ENCODE peak calls at places on chromosome 16, in six cellular contexts. N is prostate gland, I is A673, U is astrocyte, L is hepatocyte, G is pancreas. R is an unnamed sample.
A peak's percentile ranks its signal among the peaks of the same experiment; 100 is the strongest.

GRCh38 chr16:6957676-6958075 is 375.0 kb upstream of the RBFOX1 start:
- DNase-seq in N (no peak), I (no peak), U (no peak), L (no peak), G (no peak), R (peak; percentile 30)

GRCh38 chr16:77660311-77660710 is 62.0 kb upstream of the NUDT7 start:
- DNase-seq in N (no peak), I (peak; percentile 55), U (peak; percentile 41), L (peak; percentile 73), G (no peak), R (peak; percentile 61)

GRCh38 chr16:2784536-2785100 is 2.7 kb downstream of the PRSS33 start:
- DNase-seq in N (no peak), I (no peak), U (no peak), L (no peak), G (no peak), R (no peak)

GRCh38 chr16:81902025-81902424 is 109.2 kb downstream of the SDR42E1 start:
- DNase-seq in N (no peak), I (no peak), U (no peak), L (no peak), G (no peak), R (no peak)

GRCh38 chr16:130533-131173 is 7.8 kb downstream of the NPRL3 start:
- DNase-seq in N (no peak), I (no peak), U (no peak), L (no peak), G (no peak), R (no peak)

GRCh38 chr16:3223913-3224515 is 10.9 kb downstream of the ZNF200 start:
- DNase-seq in N (no peak), I (no peak), U (peak; percentile 6), L (no peak), G (no peak), R (no peak)

GRCh38 chr16:8581923-8582580 is 8.3 kb downstream of the TMEM114 start:
- DNase-seq in N (no peak), I (peak; percentile 46), U (no peak), L (no peak), G (no peak), R (no peak)

GRCh38 chr16:55559233-55559632 is 7.3 kb upstream of the CAPNS2 start:
- DNase-seq in N (peak; percentile 63), I (no peak), U (peak; percentile 58), L (peak; percentile 10), G (no peak), R (peak; percentile 55)

GRCh38 chr16:7171151-7171550 is 161.5 kb upstream of the RBFOX1 start:
- DNase-seq in N (no peak), I (no peak), U (no peak), L (no peak), G (no peak), R (no peak)

GRCh38 chr16:87458424-87458915 is 34.4 kb downstream of the ZCCHC14 start:
- DNase-seq in N (no peak), I (no peak), U (no peak), L (no peak), G (no peak), R (no peak)

GRCh38 chr16:83475108-83475507 is 332.7 kb upstream of the HSBP1 start:
- DNase-seq in N (no peak), I (no peak), U (peak; percentile 10), L (no peak), G (no peak), R (no peak)

GRCh38 chr16:4390266-4391260 is 18.9 kb downstream of the VASN start:
- DNase-seq in N (no peak), I (no peak), U (no peak), L (no peak), G (no peak), R (no peak)

GRCh38 chr16:81589975-81590650 is 145.5 kb downstream of the CMIP start:
- DNase-seq in N (no peak), I (no peak), U (no peak), L (no peak), G (no peak), R (no peak)

GRCh38 chr16:85798901-85799496 is 345 bp downstream of the EMC8 start:
- DNase-seq in N (no peak), I (no peak), U (peak; percentile 16), L (peak; percentile 50), G (peak; percentile 48), R (peak; percentile 27)

GRCh38 chr16:69709456-69710084 is 16.8 kb downstream of the NQO1 start:
- DNase-seq in N (peak; percentile 27), I (peak; percentile 81), U (peak; percentile 51), L (peak; percentile 75), G (no peak), R (peak; percentile 81)

GRCh38 chr16:80563807-80564206 is 23.0 kb downstream of the DYNLRB2 start:
- DNase-seq in N (no peak), I (no peak), U (no peak), L (peak; percentile 28), G (no peak), R (no peak)

GRCh38 chr16:83211711-83212110 is 584.9 kb downstream of the CDH13 start:
- DNase-seq in N (no peak), I (no peak), U (no peak), L (no peak), G (no peak), R (peak; percentile 2)

GRCh38 chr16:75099738-75100615 is 16.6 kb downstream of the LDHD start:
- DNase-seq in N (no peak), I (peak; percentile 88), U (no peak), L (no peak), G (no peak), R (no peak)

GRCh38 chr16:28261916-28262315 is 30.4 kb upstream of the SBK1 start:
- DNase-seq in N (no peak), I (no peak), U (no peak), L (no peak), G (no peak), R (no peak)

GRCh38 chr16:69858196-69859104 is 92.7 kb upstream of the CLEC18A start:
- DNase-seq in N (no peak), I (no peak), U (no peak), L (no peak), G (no peak), R (no peak)

GRCh38 chr16:57356547-57356946 is 2.0 kb upstream of the CCL22 start:
- DNase-seq in N (no peak), I (no peak), U (no peak), L (no peak), G (no peak), R (no peak)
- H3K4me1 ChIP-seq in N (no peaks in the 10 kb centered on the region), I (no peaks in the 10 kb centered on the region), U (no peaks in the 10 kb centered on the region), L (no peaks in the 10 kb centered on the region), G (peaks cover 3% of the 10 kb centered on the region), R (no peaks in the 10 kb centered on the region)

DNA sequence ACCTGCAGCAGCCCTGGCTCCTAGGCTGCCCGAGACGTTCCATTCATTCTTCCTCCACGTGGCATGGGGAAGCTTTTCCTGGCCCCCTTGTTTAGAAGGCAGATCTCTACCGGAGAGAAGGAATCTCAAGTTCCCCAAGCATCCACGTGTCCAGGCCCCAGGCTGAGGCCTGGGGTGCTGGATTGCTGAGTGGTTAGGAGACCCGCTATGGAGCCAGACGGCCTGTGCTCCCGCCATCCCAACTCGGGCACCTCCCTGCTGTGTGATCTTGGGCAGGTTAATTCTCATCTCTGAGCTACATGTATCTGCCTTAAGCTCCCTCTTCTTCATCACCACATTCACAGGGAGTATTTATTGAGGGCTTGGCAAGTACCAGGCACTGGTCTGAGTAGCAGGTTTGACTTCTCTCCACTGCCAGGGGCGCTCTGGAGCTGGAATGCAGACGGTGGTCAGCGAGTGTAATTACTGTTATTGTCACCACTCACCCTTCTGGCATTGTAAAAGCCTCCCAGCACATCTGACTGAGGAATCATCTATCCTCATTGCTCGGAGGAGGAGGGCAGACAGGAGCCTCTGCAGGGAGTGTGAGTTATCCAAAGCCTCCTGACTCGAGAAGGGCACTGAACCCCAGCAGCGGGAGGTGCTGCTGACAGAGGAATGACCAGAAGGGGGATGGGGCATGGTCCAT is 1.1 kb upstream of the ADGRG1 start:
- DNase-seq in N (no peak), I (no peak), U (peak; percentile 86), L (no peak), G (peak; percentile 17), R (peak; percentile 77)
- TF ChIP-seq CTCF in N (no peak), I (no peak), U (peak; percentile 48), L (no peak), G (no peak), R (peak; percentile 46)

GRCh38 chr16:26053889-26054288 is 362.1 kb downstream of the HS3ST4 start:
- DNase-seq in N (no peak), I (no peak), U (no peak), L (no peak), G (no peak), R (no peak)

GRCh38 chr16:26051078-26051477 is 359.3 kb downstream of the HS3ST4 start:
- DNase-seq in N (no peak), I (peak; percentile 17), U (no peak), L (no peak), G (no peak), R (no peak)

DNA sequence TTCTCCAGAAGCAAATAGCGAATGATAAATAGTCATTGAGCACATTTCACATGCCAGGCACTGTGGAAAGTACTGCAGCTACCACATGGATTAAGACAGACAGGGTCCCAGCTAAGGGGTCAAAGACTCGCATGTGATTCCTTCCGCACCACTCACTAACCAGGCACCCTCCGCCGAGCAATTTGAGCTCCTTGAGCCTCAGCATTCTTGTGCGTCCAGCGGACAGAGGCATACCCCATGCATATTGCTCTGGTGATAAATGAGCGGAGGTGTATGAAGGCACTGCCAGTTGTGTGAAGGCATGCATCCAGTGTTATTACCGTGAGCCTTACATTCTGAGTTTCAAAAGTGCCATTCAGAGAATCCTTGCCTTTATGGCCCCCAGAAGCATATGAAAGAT is 358.7 kb downstream of the HS3ST4 start:
- DNase-seq in N (no peak), I (no peak), U (no peak), L (no peak), G (no peak), R (no peak)
- H3K4me1 ChIP-seq in N (no peaks in the 10 kb centered on the region), I (peaks cover 14% of the 10 kb centered on the region), U (no peaks in the 10 kb centered on the region), L (peaks cover 4% of the 10 kb centered on the region), G (no peaks in the 10 kb centered on the region), R (peaks cover 8% of the 10 kb centered on the region)

DNA sequence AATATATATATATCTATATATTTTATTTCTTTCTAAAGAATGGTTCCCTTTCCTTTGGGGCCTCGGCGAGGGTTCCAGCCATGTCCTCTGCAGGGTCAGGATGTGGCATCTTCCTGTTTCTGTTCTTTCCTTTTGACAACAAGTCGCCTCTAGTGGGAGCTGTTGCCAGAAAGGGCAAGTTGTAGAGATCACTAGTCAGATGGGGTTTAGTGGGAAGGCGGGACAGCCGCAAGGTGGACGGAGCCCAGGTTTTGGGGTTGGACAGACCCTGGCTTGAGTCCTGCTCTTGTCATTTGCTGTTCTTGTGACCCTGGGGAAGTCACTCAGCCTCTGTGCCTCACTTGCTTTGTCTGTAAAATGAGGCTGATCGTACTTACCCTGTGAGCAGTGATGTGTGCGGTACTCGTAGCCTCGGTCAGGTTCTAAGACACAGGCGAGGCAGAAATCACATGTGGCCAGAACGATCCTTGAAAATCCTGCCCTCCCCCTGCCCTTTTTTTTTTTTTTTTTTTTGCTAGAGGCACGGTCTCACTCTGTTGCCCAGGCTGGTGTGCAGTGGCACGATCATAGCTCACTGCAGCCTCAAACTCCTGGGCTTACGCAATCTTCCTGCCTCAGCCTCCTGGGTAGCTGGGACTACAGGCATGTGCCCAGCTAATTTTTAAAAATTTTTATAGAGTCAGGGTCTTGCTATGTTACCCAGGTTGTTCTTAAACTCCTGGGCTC is 80.1 kb downstream of the ABCC6 start:
- DNase-seq in N (no peak), I (peak; percentile 17), U (no peak), L (no peak), G (no peak), R (peak; percentile 11)
- TF ChIP-seq CTCF in N (no peak), I (peak; percentile 53), U (peak; percentile 10), L (peak; percentile 22), G (no peak), R (peak; percentile 34)

GRCh38 chr16:11784048-11784780 is 12.8 kb downstream of the ZC3H7A start:
- DNase-seq in N (no peak), I (no peak), U (no peak), L (no peak), G (no peak), R (no peak)
- H3K4me1 ChIP-seq in N (peaks cover 12% of the 10 kb centered on the region), I (peaks cover 40% of the 10 kb centered on the region), U (peaks cover 26% of the 10 kb centered on the region), L (peaks cover 19% of the 10 kb centered on the region), G (peaks cover 28% of the 10 kb centered on the region), R (peaks cover 24% of the 10 kb centered on the region)

GRCh38 chr16:68310441-68311315 is at the start of the genes PRMT7 and SLC7A6OS:
- DNase-seq in N (peak; percentile 91), I (peak; percentile 97), U (peak; percentile 79), L (peak; percentile 96), G (peak; percentile 85), R (peak; percentile 95)
- TF ChIP-seq CTCF in N (peak; percentile 38), I (no peak), U (no peak), L (no peak), G (no peak), R (peak; percentile 30)

R was measured in cardiac muscle cell.